ENCODE peak calls at places on chromosomes 6 and 20, in six cellular contexts. P, G, H, A, S and W are unnamed samples. For H3K9me2 and H3F3A, the result is how much of the 10 kb centered on the place peaks cover.

GRCh38 chr6:116352515-116353471 is 18.0 kb upstream of the DSE start:
- DNase-seq in P (peak), G (no peak), H (no peak), A (no peak), S (no peak), W (no peak)

GRCh38 chr20:58867211-58867610 is 14.7 kb downstream of the GNAS start:
- DNase-seq in P (peak), G (no peak), H (no peak), A (no peak), S (no peak), W (no peak)

GRCh38 chr20:62555642-62556420 is 80.0 kb upstream of the GATA5 start:
- DNase-seq in P (peak), G (no peak), H (no peak), A (peak), S (no peak), W (no peak)

GRCh38 chr20:32986331-32986966 is 17.8 kb downstream of the SUN5 start:
- DNase-seq in P (no peak), G (no peak), H (no peak), A (no peak), S (no peak), W (no peak)

GRCh38 chr20:25320035-25320800 is 70.4 kb downstream of the ABHD12 start:
- DNase-seq in P (no peak), G (no peak), H (no peak), A (peak), S (no peak), W (no peak)

GRCh38 chr20:63327229-63327745 is 33.9 kb downstream of the CHRNA4 start:
- DNase-seq in P (no peak), G (no peak), H (no peak), A (no peak), S (no peak), W (no peak)

GRCh38 chr20:6769953-6770831 is 2.7 kb downstream of the BMP2 start:
- DNase-seq in P (peak), G (peak), H (no peak), A (peak), S (no peak), W (no peak)

GRCh38 chr6:111596784-111597183 is 8.9 kb downstream of the TRAF3IP2 start:
- DNase-seq in P (no peak), G (no peak), H (no peak), A (no peak), S (no peak), W (no peak)

GRCh38 chr6:113184736-113185135 is 672.4 kb upstream of the MARCKS start:
- DNase-seq in P (peak), G (no peak), H (no peak), A (no peak), S (no peak), W (no peak)

GRCh38 chr6:159788757-159789376 is 535 bp downstream of the TCP1 start:
- DNase-seq in P (peak), G (peak), H (peak), A (peak), S (peak), W (peak)

GRCh38 chr20:35766843-35767242 is 5.0 kb upstream of the PHF20 start:
- DNase-seq in P (no peak), G (no peak), H (no peak), A (no peak), S (no peak), W (no peak)

GRCh38 chr6:95685817-95686216 is 108.5 kb downstream of the MANEA start:
- DNase-seq in P (no peak), G (peak), H (no peak), A (no peak), S (no peak), W (no peak)

GRCh38 chr6:170209354-170210025 is 81.4 kb downstream of the DLL1 start:
- DNase-seq in P (no peak), G (no peak), H (no peak), A (peak), S (no peak), W (no peak)

GRCh38 chr6:126976263-126976797 is 142.1 kb upstream of the RSPO3 start:
- DNase-seq in P (no peak), G (peak), H (no peak), A (no peak), S (no peak), W (no peak)
- H3K9me2 ChIP-seq in P (under half), G (under half), H (under half), A (under half), S (under half), W (under half)

GRCh38 chr6:42781811-42782688 is at the start of gene BICRAL:
- DNase-seq in P (peak), G (peak), H (peak), A (peak), S (peak), W (peak)
- H3F3A ChIP-seq in P (under half), G (under half), H (under half), A (under half), S (under half), W (under half)

GRCh38 chr20:47970282-47970903 is 185.1 kb upstream of the SULF2 start:
- DNase-seq in P (peak), G (no peak), H (no peak), A (peak), S (peak), W (no peak)
- H3K9me2 ChIP-seq in P (under half), G (under half), H (under half), A (under half), S (under half), W (under half)

GRCh38 chr20:12287575-12287974 is 369.9 kb downstream of the BTBD3 start:
- DNase-seq in P (no peak), G (peak), H (peak), A (no peak), S (peak), W (no peak)
- H3F3A ChIP-seq in P (under half), G (under half), H (under half), A (under half), S (under half), W (under half)

DNA sequence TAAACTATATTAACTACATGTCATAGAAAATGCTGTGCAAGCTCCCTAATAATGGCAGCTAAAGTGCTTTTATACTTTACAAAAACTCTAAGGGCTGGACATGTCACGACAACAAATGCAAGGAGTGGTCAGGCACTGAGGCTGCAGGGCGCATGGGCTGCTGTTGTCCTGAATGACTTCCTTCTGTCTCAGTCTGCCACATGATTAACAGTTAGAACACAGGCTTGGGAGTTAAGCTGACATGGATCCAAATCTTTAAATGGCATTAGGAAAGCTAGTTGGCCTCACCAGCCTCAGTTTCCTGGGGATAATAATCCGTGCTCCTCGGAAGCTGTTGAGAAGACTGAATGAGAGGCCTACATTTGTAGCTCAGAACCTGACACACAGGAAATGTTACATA is 57.4 kb downstream of the PREP start:
- DNase-seq in P (no peak), G (no peak), H (no peak), A (no peak), S (no peak), W (no peak)
- H3K9me2 ChIP-seq in P (under half), G (under half), H (under half), A (under half), S (under half), W (under half)

GRCh38 chr6:163314791-163315404 is 99.6 kb upstream of the QKI start:
- DNase-seq in P (no peak), G (no peak), H (no peak), A (no peak), S (no peak), W (no peak)
- H3F3A ChIP-seq in P (under half), G (under half), H (under half), A (under half), S (under half), W (under half)

GRCh38 chr6:17341891-17342290 is 51.5 kb upstream of the CAP2 start:
- DNase-seq in P (no peak), G (no peak), H (no peak), A (no peak), S (peak), W (no peak)
- H3K9me2 ChIP-seq in P (under half), G (under half), H (under half), A (under half), S (under half), W (under half)